ENCODE peak calls at places on chromosome 7, in four cellular contexts. S, N, W and U are unnamed samples.

GRCh38 chr7:39609462-39610149 is 13.8 kb upstream of the RALA start:
- DNase-seq in S (peak; percentile 42), N (no peak), W (peak; percentile 57), U (no peak)

GRCh38 chr7:77247206-77247850 is 47.7 kb upstream of the FGL2 start:
- DNase-seq in S (peak; percentile 94), N (peak; percentile 36), W (peak; percentile 77), U (peak; percentile 66)

GRCh38 chr7:136058561-136058960 is 81.4 kb upstream of the MTPN start:
- DNase-seq in S (no peak), N (no peak), W (no peak), U (no peak)

GRCh38 chr7:149704507-149704906 is 68.9 kb downstream of the ZNF467 start:
- DNase-seq in S (no peak), N (no peak), W (no peak), U (no peak)

GRCh38 chr7:44678096-44678467 is 70.6 kb upstream of the ZMIZ2 start:
- DNase-seq in S (no peak), N (no peak), W (no peak), U (no peak)

GRCh38 chr7:48511021-48511579 is 339.8 kb downstream of the ABCA13 start:
- DNase-seq in S (no peak), N (no peak), W (no peak), U (no peak)

GRCh38 chr7:157684596-157685429 is 348.0 kb downstream of the DNAJB6 start:
- DNase-seq in S (no peak), N (no peak), W (no peak), U (no peak)

GRCh38 chr7:2864999-2865670 is 21.0 kb upstream of the GNA12 start:
- DNase-seq in S (peak; percentile 90), N (no peak), W (peak; percentile 67), U (no peak)

GRCh38 chr7:133051066-133051465 is 30.8 kb downstream of the CHCHD3 start:
- DNase-seq in S (no peak), N (peak; percentile 57), W (no peak), U (no peak)

GRCh38 chr7:17142831-17143541 is 155.5 kb upstream of the AHR start:
- DNase-seq in S (no peak), N (no peak), W (no peak), U (no peak)

GRCh38 chr7:47153076-47153475 is 428.8 kb downstream of the TNS3 start:
- DNase-seq in S (no peak), N (no peak), W (no peak), U (no peak)

GRCh38 chr7:55131421-55131929 is 112.7 kb downstream of the EGFR start:
- DNase-seq in S (no peak), N (no peak), W (no peak), U (no peak)

GRCh38 chr7:94792270-94792669 is 115.1 kb upstream of the PPP1R9A start:
- DNase-seq in S (no peak), N (no peak), W (no peak), U (no peak)

GRCh38 chr7:131897016-131897789 is 340.8 kb upstream of the PODXL start:
- DNase-seq in S (no peak), N (no peak), W (no peak), U (no peak)

GRCh38 chr7:154794147-154794780 is 208.7 kb downstream of the PAXIP1 start:
- DNase-seq in S (peak; percentile 29), N (no peak), W (no peak), U (peak; percentile 62)

GRCh38 chr7:71155236-71155635 is 23.3 kb downstream of the GALNT17 start:
- DNase-seq in S (no peak), N (no peak), W (no peak), U (no peak)

GRCh38 chr7:151168787-151169162 is 1.3 kb upstream of the GBX1 start:
- DNase-seq in S (no peak), N (no peak), W (no peak), U (no peak)

GRCh38 chr7:73769481-73770001 is 529 bp downstream of the CLDN3 start:
- DNase-seq in S (no peak), N (no peak), W (no peak), U (no peak)

GRCh38 chr7:66164356-66164755 is 40.8 kb upstream of the TPST1 start:
- DNase-seq in S (no peak), N (no peak), W (no peak), U (no peak)

GRCh38 chr7:33764752-33765451 is 140.4 kb upstream of the BMPER start:
- DNase-seq in S (no peak), N (no peak), W (no peak), U (no peak)

GRCh38 chr7:95056107-95056689 is 148.8 kb downstream of the PPP1R9A start:
- DNase-seq in S (no peak), N (no peak), W (no peak), U (no peak)

GRCh38 chr7:15280078-15280734 is 281.6 kb downstream of the AGMO start:
- DNase-seq in S (no peak), N (no peak), W (no peak), U (no peak)

GRCh38 chr7:42831051-42831952 is 80.6 kb downstream of the C7orf25 start:
- DNase-seq in S (no peak), N (no peak), W (peak; percentile 49), U (no peak)

GRCh38 chr7:51316262-51316665 is 345 bp downstream of the COBL start:
- DNase-seq in S (no peak), N (no peak), W (peak; percentile 71), U (no peak)